ENCODE peak calls at places on chromosomes 4 and X, in four cellular contexts. V, W, O and G are unnamed samples. For H3K4me1, the result is how much of the 10 kb centered on the place peaks cover.

GRCh38 chr4:138992676-138993075 is 22.9 kb upstream of the NOCT start:
- DNase-seq in V (no peak), W (no peak), O (no peak), G (no peak)

GRCh38 chr4:88866862-88867550 is 169.4 kb upstream of the NAP1L5 start:
- DNase-seq in V (no peak), W (no peak), O (no peak), G (no peak)

GRCh38 chr4:2341261-2341841 is 77.1 kb downstream of the ZFYVE28 start:
- DNase-seq in V (no peak), W (no peak), O (no peak), G (peak)

GRCh38 chrX:123570011-123570590 is 162.8 kb downstream of the THOC2 start:
- DNase-seq in V (no peak), W (no peak), O (no peak), G (no peak)

GRCh38 chr4:126604273-126604867 is 1028.4 kb upstream of the INTU start:
- DNase-seq in V (no peak), W (no peak), O (no peak), G (no peak)

GRCh38 chr4:71216316-71216959 is 122.4 kb upstream of the SLC4A4 start:
- DNase-seq in V (no peak), W (no peak), O (no peak), G (no peak)

GRCh38 chr4:187380181-187380581 is 615.4 kb upstream of the ZFP42 start:
- DNase-seq in V (no peak), W (no peak), O (no peak), G (no peak)

GRCh38 chr4:119731146-119731742 is 102.6 kb upstream of the PDE5A start:
- DNase-seq in V (no peak), W (no peak), O (no peak), G (no peak)

GRCh38 chrX:66030505-66031317 is 9.2 kb downstream of the VSIG4 start:
- DNase-seq in V (no peak), W (no peak), O (no peak), G (no peak)

GRCh38 chrX:110082156-110082555 is 79.2 kb downstream of the TMEM164 start:
- DNase-seq in V (peak), W (peak), O (no peak), G (no peak)

GRCh38 chr4:5050520-5050955 is 742 bp upstream of the STK32B start:
- DNase-seq in V (peak), W (peak), O (peak), G (peak)

GRCh38 chr4:76197971-76198410 is 15.6 kb downstream of the SCARB2 start:
- DNase-seq in V (peak), W (peak), O (peak), G (no peak)

GRCh38 chr4:49058306-49058705 is 72.2 kb downstream of the CWH43 start:
- DNase-seq in V (no peak), W (no peak), O (no peak), G (no peak)

GRCh38 chr4:148043990-148044645 is 312.2 kb downstream of the ARHGAP10 start:
- DNase-seq in V (no peak), W (no peak), O (peak), G (no peak)

GRCh38 chr4:47623916-47624554 is 139.0 kb downstream of the ATP10D start:
- DNase-seq in V (no peak), W (no peak), O (no peak), G (no peak)

GRCh38 chr4:101224358-101225218 is 122.7 kb downstream of the PPP3CA start:
- DNase-seq in V (no peak), W (no peak), O (no peak), G (no peak)

GRCh38 chr4:48766393-48766792 is 13.7 kb downstream of the FRYL start:
- DNase-seq in V (no peak), W (no peak), O (no peak), G (no peak)

GRCh38 chrX:44906542-44906941 is 33.6 kb downstream of the KDM6A start:
- DNase-seq in V (no peak), W (no peak), O (no peak), G (no peak)

GRCh38 chr4:42282081-42282901 is 115.0 kb upstream of the SHISA3 start:
- DNase-seq in V (peak), W (peak), O (peak), G (peak)

GRCh38 chr4:24849662-24850280 is 54.4 kb downstream of the SOD3 start:
- DNase-seq in V (no peak), W (no peak), O (no peak), G (no peak)

GRCh38 chr4:93303440-93303839 is 525.1 kb upstream of the ATOH1 start:
- DNase-seq in V (no peak), W (no peak), O (no peak), G (no peak)

GRCh38 chr4:143399113-143399949 is 62.7 kb downstream of the GAB1 start:
- DNase-seq in V (no peak), W (no peak), O (no peak), G (no peak)

GRCh38 chr4:101022151-101023024 is 324.9 kb downstream of the PPP3CA start:
- DNase-seq in V (no peak), W (no peak), O (no peak), G (no peak)

GRCh38 chr4:95268819-95269565 is 279.8 kb downstream of the UNC5C start:
- DNase-seq in V (no peak), W (no peak), O (no peak), G (no peak)

GRCh38 chr4:80171251-80171650 is 26.1 kb upstream of the PRDM8 start:
- DNase-seq in V (no peak), W (no peak), O (no peak), G (no peak)

GRCh38 chrX:7904557-7904956 is 22.7 kb downstream of the PNPLA4 start:
- DNase-seq in V (no peak), W (no peak), O (no peak), G (no peak)

GRCh38 chr4:68498413-68499007 is 51.2 kb downstream of the TMPRSS11E start:
- DNase-seq in V (no peak), W (peak), O (no peak), G (no peak)

GRCh38 chrX:37787353-37787869 is 7.6 kb downstream of the CYBB start:
- DNase-seq in V (no peak), W (no peak), O (no peak), G (no peak)

GRCh38 chrX:41605144-41605543 is 83.6 kb upstream of the GPR34 start:
- DNase-seq in V (no peak), W (no peak), O (no peak), G (no peak)

GRCh38 chrX:69616520-69617203 is 749 bp downstream of the EDA start:
- DNase-seq in V (peak), W (no peak), O (peak), G (peak)

GRCh38 chrX:103012945-103013344 is 51.0 kb downstream of the BEX1 start:
- DNase-seq in V (no peak), W (no peak), O (no peak), G (no peak)

GRCh38 chr4:173990126-173990878 is 293.2 kb downstream of the FBXO8 start:
- DNase-seq in V (no peak), W (no peak), O (no peak), G (no peak)

GRCh38 chrX:110795645-110796510 is at the start of gene CHRDL1:
- DNase-seq in V (peak), W (peak), O (peak), G (no peak)

GRCh38 chr4:3572363-3572762 is 40.1 kb upstream of the LRPAP1 start:
- DNase-seq in V (no peak), W (no peak), O (no peak), G (no peak)

GRCh38 chrX:152479525-152479924 is 28.4 kb upstream of the GABRA3 start:
- DNase-seq in V (no peak), W (no peak), O (no peak), G (no peak)

GRCh38 chr4:83552085-83552484 is 16.2 kb downstream of the GPAT3 start:
- DNase-seq in V (no peak), W (no peak), O (no peak), G (no peak)
- H3K4me1 ChIP-seq in V (under half), W (under half), O (half or more), G (under half)

DNA sequence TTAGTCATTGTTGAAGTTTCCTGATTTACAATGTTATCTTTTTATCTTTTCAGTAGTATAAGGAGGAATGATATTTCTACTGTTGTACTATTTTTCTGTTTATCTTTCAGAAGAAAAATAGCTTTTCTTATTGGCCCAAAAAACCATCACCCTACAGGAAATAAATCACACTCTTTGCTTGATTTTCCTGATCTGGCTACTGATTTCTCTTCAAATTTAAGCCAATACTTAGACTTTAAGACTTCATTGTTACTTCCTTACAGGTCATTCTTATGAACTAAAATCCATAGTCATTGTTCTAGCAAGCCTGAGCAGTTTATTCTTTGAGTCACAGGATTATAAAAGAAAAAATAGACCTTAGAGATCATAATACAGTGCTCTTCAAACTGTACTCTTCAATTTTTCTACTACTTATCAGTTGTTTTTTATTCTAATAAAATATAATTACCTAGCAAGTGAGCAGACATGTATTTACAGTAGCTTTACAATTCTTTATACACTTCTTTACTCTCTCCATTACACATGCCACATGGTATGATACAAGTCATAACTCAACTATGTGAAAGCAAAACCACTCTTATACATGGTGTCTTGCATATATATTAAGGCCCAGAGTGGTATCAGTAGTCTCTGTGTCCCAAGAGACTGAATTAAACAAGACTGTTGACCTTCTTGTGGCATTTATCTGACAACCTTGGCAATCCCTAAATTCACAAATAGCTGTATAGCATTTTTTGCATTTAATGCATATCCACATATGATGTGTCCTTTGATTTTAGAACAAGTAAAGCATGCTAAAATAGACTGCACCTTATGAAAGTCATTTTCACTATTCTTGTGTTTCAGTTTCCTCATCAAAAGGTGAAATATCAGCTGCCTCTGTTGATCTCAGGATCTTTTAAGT is 47.9 kb downstream of the TET2 start:
- DNase-seq in V (no peak), W (no peak), O (no peak), G (no peak)
- H3K27ac ChIP-seq in V (no peak), W (no peak), O (no peak), G (no peak)

GRCh38 chrX:148552775-148553174 is 52.4 kb downstream of the AFF2 start:
- DNase-seq in V (no peak), W (no peak), O (no peak), G (no peak)
- TF ChIP-seq CTCF in V (no peak), W (no peak), O (no peak), G (no peak)

DNA sequence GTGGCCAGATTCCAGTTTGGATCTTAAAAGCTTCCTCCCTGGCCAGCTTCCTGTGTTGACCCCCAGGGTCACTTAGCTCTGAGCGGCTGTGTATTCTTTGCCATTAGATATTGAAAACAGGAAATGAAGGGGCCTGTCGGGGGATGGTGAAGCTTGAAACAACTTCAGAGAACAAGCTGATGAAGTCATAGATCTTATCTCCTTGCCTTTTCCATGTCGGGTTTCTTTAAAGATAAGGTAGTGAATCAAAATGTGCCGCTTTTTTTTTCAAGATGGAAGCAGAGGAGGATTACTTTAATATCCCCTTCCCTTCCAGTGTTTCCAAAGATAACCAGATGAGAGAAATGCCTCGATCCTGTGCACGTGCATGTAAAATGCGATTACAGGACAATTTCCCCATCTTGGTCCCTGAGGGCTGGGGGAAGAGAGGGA is 508.5 kb downstream of the MID1IP1 start:
- DNase-seq in V (peak), W (no peak), O (no peak), G (no peak)
- H3K4me1 ChIP-seq in V (under half), W (under half), O (under half), G (under half)

GRCh38 chr4:155929833-155930232 is 23.8 kb downstream of the CTSO start:
- DNase-seq in V (no peak), W (no peak), O (no peak), G (no peak)

GRCh38 chr4:155941085-155941484 is 12.6 kb downstream of the CTSO start:
- DNase-seq in V (no peak), W (no peak), O (no peak), G (no peak)

GRCh38 chr4:155931634-155932033 is 22.0 kb downstream of the CTSO start:
- DNase-seq in V (no peak), W (no peak), O (no peak), G (no peak)

GRCh38 chr4:155930330-155930729 is 23.3 kb downstream of the CTSO start:
- DNase-seq in V (no peak), W (no peak), O (no peak), G (no peak)

DNA sequence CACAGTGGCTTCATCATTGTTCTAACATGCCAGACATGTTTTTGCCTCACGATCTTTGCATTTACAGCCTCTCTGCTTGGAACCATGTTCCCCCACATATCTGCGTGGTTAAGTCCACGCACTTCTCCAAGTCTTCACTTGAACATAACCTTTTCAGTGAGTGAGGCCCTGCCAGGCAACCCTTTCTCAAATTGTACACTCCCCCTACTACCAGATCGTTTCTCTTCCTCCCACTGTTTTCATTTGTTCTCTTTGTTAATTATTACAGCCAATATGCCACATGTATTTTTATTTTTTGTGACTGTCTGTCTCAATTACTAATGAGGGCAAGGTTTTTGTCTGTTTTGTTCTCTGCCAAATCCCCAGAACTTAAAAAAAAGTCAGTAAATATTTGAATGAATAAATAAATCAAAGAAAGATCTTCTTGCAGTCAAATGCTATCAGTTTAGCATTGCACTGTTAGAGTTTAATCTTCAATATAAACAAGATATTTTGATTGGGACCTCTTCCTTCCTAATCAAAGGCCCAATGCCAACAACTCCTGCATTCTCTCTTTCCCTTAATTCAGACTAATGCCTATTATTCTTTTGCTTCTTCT is 18.2 kb downstream of the CTSO start:
- DNase-seq in V (no peak), W (no peak), O (no peak), G (no peak)
- H3K27ac ChIP-seq in V (no peak), W (no peak), O (no peak), G (no peak)

DNA sequence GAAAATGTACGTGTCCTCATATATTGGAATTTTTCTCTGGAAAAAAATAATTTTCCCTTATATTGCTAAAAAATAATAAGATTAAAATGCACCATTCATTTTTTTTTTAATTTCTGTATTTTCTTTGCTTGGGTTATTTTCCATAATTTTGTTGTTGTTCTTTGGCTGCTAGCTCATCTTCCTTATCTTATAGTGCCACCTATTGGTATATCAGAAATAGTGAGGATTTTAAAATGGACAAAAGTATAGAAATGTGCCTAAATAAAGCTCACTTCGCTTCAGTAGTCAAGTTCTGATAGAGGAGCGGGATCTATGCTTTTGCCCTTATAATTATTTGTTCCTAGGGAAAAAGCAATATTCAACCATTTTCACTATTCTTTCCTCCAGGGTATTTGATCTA is 134.8 kb downstream of the NAP1L3 start:
- DNase-seq in V (no peak), W (no peak), O (no peak), G (no peak)
- TF ChIP-seq CTCF in V (peak), W (no peak), O (no peak), G (no peak)

DNA sequence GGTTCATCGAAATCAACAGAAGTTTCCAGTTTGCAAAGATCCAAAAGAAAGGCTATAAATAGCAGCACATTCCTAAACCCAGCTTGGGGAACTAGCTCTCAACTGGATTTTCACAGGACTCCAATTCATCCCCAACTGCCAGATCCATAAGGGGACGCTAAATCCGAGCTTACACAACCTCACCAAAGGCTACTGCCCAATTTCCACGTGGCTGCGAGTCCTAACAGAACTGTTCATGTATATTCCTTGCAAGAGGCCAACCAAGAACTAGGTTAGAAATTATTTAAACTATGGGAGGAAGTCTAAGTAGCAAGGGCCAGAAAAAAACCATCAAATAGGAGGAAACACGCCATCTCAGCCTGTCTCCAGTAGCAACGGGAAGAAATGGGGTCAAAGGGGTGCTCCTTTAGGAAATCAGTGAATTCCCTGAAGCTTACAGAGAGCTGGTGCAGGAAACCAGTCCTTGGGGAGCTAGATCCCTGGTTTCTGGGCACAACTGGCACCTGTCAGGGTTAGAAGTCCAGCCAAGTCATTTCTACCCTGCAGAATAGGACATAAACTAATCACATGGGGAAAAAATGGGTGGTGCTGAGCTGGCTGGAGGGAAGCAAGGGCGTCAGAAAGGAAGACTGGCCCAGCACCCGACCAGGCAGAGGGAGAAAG is 20.7 kb downstream of the RELL1 start:
- DNase-seq in V (no peak), W (no peak), O (no peak), G (no peak)
- H3K4me1 ChIP-seq in V (under half), W (under half), O (half or more), G (half or more)

DNA sequence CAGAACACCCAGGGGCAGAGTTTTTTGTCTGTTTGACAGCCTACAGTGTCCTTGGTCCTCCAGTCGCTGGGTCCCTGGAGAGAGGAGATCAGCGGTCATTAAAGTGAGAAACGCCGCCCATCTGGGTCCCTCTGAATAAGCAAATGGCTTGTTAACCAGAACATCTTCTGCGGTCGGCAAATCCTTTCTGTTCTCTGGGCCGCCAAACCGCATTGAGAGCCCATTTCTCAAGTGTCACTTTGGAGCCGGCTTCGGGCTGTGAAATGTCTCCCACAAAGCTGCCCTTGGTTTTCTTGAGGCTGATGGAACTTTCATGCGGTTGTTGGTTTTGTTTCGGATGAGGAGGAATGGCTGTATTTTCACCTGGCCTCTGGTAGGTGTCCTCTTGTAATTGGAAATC is 153.3 kb upstream of the PSAPL1 start:
- DNase-seq in V (no peak), W (no peak), O (no peak), G (no peak)
- H3K27ac ChIP-seq in V (no peak), W (no peak), O (no peak), G (no peak)

GRCh38 chrX:119134466-119134865 is 6.9 kb upstream of the KIAA1210 start:
- DNase-seq in V (no peak), W (no peak), O (no peak), G (no peak)
- TF ChIP-seq CTCF in V (no peak), W (no peak), O (no peak), G (no peak)